ENCODE peak calls at places on chromosomes 2 and 18, in eight cellular contexts. One of them, this sample, is unnamed.

GRCh38 chr2:233053928-233054774 is 6.0 kb upstream of the INPP5D start:
- DNase-seq in left cardiac atrium: peak
- DNase-seq in fibroblast of lung: peak
- DNase-seq in left colon: no peak
- DNase-seq in NCI-H460: peak
- DNase-seq in small intestine: peak
- DNase-seq in left ventricle myocardium inferior: peak
- DNase-seq in stimulated activated CD4-positive, alpha-beta T cell treated with anti-CD3 and anti-CD28 coated beads, Interleukin-1b, Interleukin-23, amount 100 ng/mL, for 4 hours: peak
- DNase-seq in this sample: peak

GRCh38 chr18:22846697-22847096 is 86.4 kb upstream of the RBBP8 start:
- DNase-seq in left ventricle myocardium inferior: no peak
- DNase-seq in stimulated activated CD4-positive, alpha-beta T cell treated with anti-CD3 and anti-CD28 coated beads, Interleukin-1b, Interleukin-23, amount 100 ng/mL, for 4 hours: no peak
- DNase-seq in left cardiac atrium: no peak
- DNase-seq in fibroblast of lung: no peak
- DNase-seq in small intestine: no peak
- DNase-seq in NCI-H460: no peak
- DNase-seq in left colon: no peak
- DNase-seq in this sample: no peak

GRCh38 chr2:4272261-4272858 is 569.0 kb downstream of the DCDC2C start:
- DNase-seq in left colon: no peak
- DNase-seq in fibroblast of lung: no peak
- DNase-seq in left ventricle myocardium inferior: no peak
- DNase-seq in stimulated activated CD4-positive, alpha-beta T cell treated with anti-CD3 and anti-CD28 coated beads, Interleukin-1b, Interleukin-23, amount 100 ng/mL, for 4 hours: no peak
- DNase-seq in small intestine: no peak
- DNase-seq in NCI-H460: no peak
- DNase-seq in left cardiac atrium: no peak
- DNase-seq in this sample: no peak

GRCh38 chr2:232196802-232197201 is 181.7 kb upstream of the ALPP start:
- DNase-seq in NCI-H460: no peak
- DNase-seq in left colon: no peak
- DNase-seq in left ventricle myocardium inferior: no peak
- DNase-seq in stimulated activated CD4-positive, alpha-beta T cell treated with anti-CD3 and anti-CD28 coated beads, Interleukin-1b, Interleukin-23, amount 100 ng/mL, for 4 hours: no peak
- DNase-seq in fibroblast of lung: no peak
- DNase-seq in left cardiac atrium: no peak
- DNase-seq in small intestine: no peak
- DNase-seq in this sample: no peak

GRCh38 chr2:95359035-95359434 is 43.5 kb upstream of the FAHD2A start:
- DNase-seq in left colon: no peak
- DNase-seq in NCI-H460: no peak
- DNase-seq in left cardiac atrium: no peak
- DNase-seq in left ventricle myocardium inferior: no peak
- DNase-seq in stimulated activated CD4-positive, alpha-beta T cell treated with anti-CD3 and anti-CD28 coated beads, Interleukin-1b, Interleukin-23, amount 100 ng/mL, for 4 hours: no peak
- DNase-seq in small intestine: no peak
- DNase-seq in fibroblast of lung: peak
- DNase-seq in this sample: no peak

GRCh38 chr2:154699560-154699901 is 1.0 kb downstream of the KCNJ3 start:
- DNase-seq in left ventricle myocardium inferior: no peak
- DNase-seq in left colon: no peak
- DNase-seq in stimulated activated CD4-positive, alpha-beta T cell treated with anti-CD3 and anti-CD28 coated beads, Interleukin-1b, Interleukin-23, amount 100 ng/mL, for 4 hours: no peak
- DNase-seq in NCI-H460: no peak
- DNase-seq in small intestine: peak
- DNase-seq in fibroblast of lung: no peak
- DNase-seq in left cardiac atrium: peak
- DNase-seq in this sample: no peak

GRCh38 chr2:205749078-205749477 is 66.8 kb downstream of the NRP2 start:
- DNase-seq in fibroblast of lung: no peak
- DNase-seq in small intestine: no peak
- DNase-seq in left cardiac atrium: no peak
- DNase-seq in NCI-H460: no peak
- DNase-seq in left colon: no peak
- DNase-seq in stimulated activated CD4-positive, alpha-beta T cell treated with anti-CD3 and anti-CD28 coated beads, Interleukin-1b, Interleukin-23, amount 100 ng/mL, for 4 hours: no peak
- DNase-seq in left ventricle myocardium inferior: no peak
- DNase-seq in this sample: no peak

GRCh38 chr2:21301871-21302433 is 178.2 kb downstream of the TDRD15 start:
- DNase-seq in small intestine: no peak
- DNase-seq in left cardiac atrium: no peak
- DNase-seq in left ventricle myocardium inferior: no peak
- DNase-seq in fibroblast of lung: no peak
- DNase-seq in left colon: no peak
- DNase-seq in stimulated activated CD4-positive, alpha-beta T cell treated with anti-CD3 and anti-CD28 coated beads, Interleukin-1b, Interleukin-23, amount 100 ng/mL, for 4 hours: no peak
- DNase-seq in NCI-H460: no peak
- DNase-seq in this sample: no peak

GRCh38 chr2:98664323-98664722 is 55.9 kb downstream of the UNC50 start:
- DNase-seq in NCI-H460: peak
- DNase-seq in small intestine: peak
- DNase-seq in left colon: no peak
- DNase-seq in fibroblast of lung: peak
- DNase-seq in left cardiac atrium: no peak
- DNase-seq in left ventricle myocardium inferior: no peak
- DNase-seq in stimulated activated CD4-positive, alpha-beta T cell treated with anti-CD3 and anti-CD28 coated beads, Interleukin-1b, Interleukin-23, amount 100 ng/mL, for 4 hours: no peak
- DNase-seq in this sample: no peak

GRCh38 chr2:209702775-209703174 is 68.9 kb upstream of the UNC80 start:
- DNase-seq in left ventricle myocardium inferior: no peak
- DNase-seq in small intestine: no peak
- DNase-seq in left colon: no peak
- DNase-seq in left cardiac atrium: no peak
- DNase-seq in stimulated activated CD4-positive, alpha-beta T cell treated with anti-CD3 and anti-CD28 coated beads, Interleukin-1b, Interleukin-23, amount 100 ng/mL, for 4 hours: no peak
- DNase-seq in fibroblast of lung: no peak
- DNase-seq in NCI-H460: no peak
- DNase-seq in this sample: no peak

GRCh38 chr2:155026646-155027045 is 328.2 kb downstream of the KCNJ3 start:
- DNase-seq in small intestine: no peak
- DNase-seq in left ventricle myocardium inferior: no peak
- DNase-seq in stimulated activated CD4-positive, alpha-beta T cell treated with anti-CD3 and anti-CD28 coated beads, Interleukin-1b, Interleukin-23, amount 100 ng/mL, for 4 hours: no peak
- DNase-seq in left colon: no peak
- DNase-seq in NCI-H460: no peak
- DNase-seq in fibroblast of lung: no peak
- DNase-seq in left cardiac atrium: no peak
- DNase-seq in this sample: no peak

GRCh38 chr2:76760367-76760704 is 761.8 kb downstream of the LRRTM4 start:
- DNase-seq in NCI-H460: no peak
- DNase-seq in small intestine: no peak
- DNase-seq in fibroblast of lung: no peak
- DNase-seq in left ventricle myocardium inferior: no peak
- DNase-seq in left cardiac atrium: no peak
- DNase-seq in stimulated activated CD4-positive, alpha-beta T cell treated with anti-CD3 and anti-CD28 coated beads, Interleukin-1b, Interleukin-23, amount 100 ng/mL, for 4 hours: no peak
- DNase-seq in left colon: no peak
- DNase-seq in this sample: no peak

GRCh38 chr2:36578343-36579296 is 19.3 kb downstream of the FEZ2 start:
- DNase-seq in left cardiac atrium: no peak
- DNase-seq in NCI-H460: no peak
- DNase-seq in left colon: no peak
- DNase-seq in left ventricle myocardium inferior: no peak
- DNase-seq in small intestine: no peak
- DNase-seq in fibroblast of lung: no peak
- DNase-seq in stimulated activated CD4-positive, alpha-beta T cell treated with anti-CD3 and anti-CD28 coated beads, Interleukin-1b, Interleukin-23, amount 100 ng/mL, for 4 hours: no peak
- DNase-seq in this sample: no peak

GRCh38 chr18:48376406-48376805 is 32.8 kb downstream of the ZBTB7C start:
- DNase-seq in left ventricle myocardium inferior: no peak
- DNase-seq in left colon: no peak
- DNase-seq in left cardiac atrium: no peak
- DNase-seq in small intestine: no peak
- DNase-seq in NCI-H460: no peak
- DNase-seq in fibroblast of lung: no peak
- DNase-seq in stimulated activated CD4-positive, alpha-beta T cell treated with anti-CD3 and anti-CD28 coated beads, Interleukin-1b, Interleukin-23, amount 100 ng/mL, for 4 hours: no peak
- DNase-seq in this sample: no peak

GRCh38 chr2:215727507-215728503 is 285.5 kb downstream of the MREG start:
- DNase-seq in left colon: no peak
- DNase-seq in left ventricle myocardium inferior: no peak
- DNase-seq in left cardiac atrium: no peak
- DNase-seq in small intestine: no peak
- DNase-seq in stimulated activated CD4-positive, alpha-beta T cell treated with anti-CD3 and anti-CD28 coated beads, Interleukin-1b, Interleukin-23, amount 100 ng/mL, for 4 hours: no peak
- DNase-seq in fibroblast of lung: no peak
- DNase-seq in NCI-H460: no peak
- DNase-seq in this sample: no peak

GRCh38 chr2:141522048-141522447 is 608.8 kb downstream of the LRP1B start:
- DNase-seq in fibroblast of lung: no peak
- DNase-seq in left colon: no peak
- DNase-seq in NCI-H460: no peak
- DNase-seq in stimulated activated CD4-positive, alpha-beta T cell treated with anti-CD3 and anti-CD28 coated beads, Interleukin-1b, Interleukin-23, amount 100 ng/mL, for 4 hours: no peak
- DNase-seq in small intestine: no peak
- DNase-seq in left cardiac atrium: no peak
- DNase-seq in left ventricle myocardium inferior: no peak
- DNase-seq in this sample: no peak

GRCh38 chr18:58009166-58009565 is 34.9 kb upstream of the NEDD4L start:
- DNase-seq in left ventricle myocardium inferior: no peak
- DNase-seq in small intestine: no peak
- DNase-seq in left colon: no peak
- DNase-seq in fibroblast of lung: no peak
- DNase-seq in stimulated activated CD4-positive, alpha-beta T cell treated with anti-CD3 and anti-CD28 coated beads, Interleukin-1b, Interleukin-23, amount 100 ng/mL, for 4 hours: no peak
- DNase-seq in left cardiac atrium: no peak
- DNase-seq in NCI-H460: no peak
- DNase-seq in this sample: no peak

GRCh38 chr18:21571763-21572162 is 28.7 kb downstream of the ESCO1 start:
- DNase-seq in fibroblast of lung: peak
- DNase-seq in small intestine: no peak
- DNase-seq in left cardiac atrium: no peak
- DNase-seq in left ventricle myocardium inferior: no peak
- DNase-seq in stimulated activated CD4-positive, alpha-beta T cell treated with anti-CD3 and anti-CD28 coated beads, Interleukin-1b, Interleukin-23, amount 100 ng/mL, for 4 hours: no peak
- DNase-seq in left colon: no peak
- DNase-seq in NCI-H460: no peak
- DNase-seq in this sample: no peak

GRCh38 chr2:15242936-15243461 is 318.1 kb downstream of the NBAS start:
- DNase-seq in fibroblast of lung: no peak
- DNase-seq in left colon: no peak
- DNase-seq in stimulated activated CD4-positive, alpha-beta T cell treated with anti-CD3 and anti-CD28 coated beads, Interleukin-1b, Interleukin-23, amount 100 ng/mL, for 4 hours: no peak
- DNase-seq in NCI-H460: no peak
- DNase-seq in left ventricle myocardium inferior: no peak
- DNase-seq in left cardiac atrium: no peak
- DNase-seq in small intestine: no peak
- DNase-seq in this sample: no peak

GRCh38 chr18:79664525-79665125 is 15.0 kb upstream of the CTDP1 start:
- DNase-seq in NCI-H460: no peak
- DNase-seq in fibroblast of lung: peak
- DNase-seq in left ventricle myocardium inferior: no peak
- DNase-seq in small intestine: no peak
- DNase-seq in left cardiac atrium: no peak
- DNase-seq in stimulated activated CD4-positive, alpha-beta T cell treated with anti-CD3 and anti-CD28 coated beads, Interleukin-1b, Interleukin-23, amount 100 ng/mL, for 4 hours: no peak
- DNase-seq in left colon: no peak
- DNase-seq in this sample: no peak

GRCh38 chr2:215136669-215137328 is 1.6 kb downstream of the ABCA12 start:
- DNase-seq in stimulated activated CD4-positive, alpha-beta T cell treated with anti-CD3 and anti-CD28 coated beads, Interleukin-1b, Interleukin-23, amount 100 ng/mL, for 4 hours: no peak
- DNase-seq in left colon: no peak
- DNase-seq in left cardiac atrium: no peak
- DNase-seq in small intestine: no peak
- DNase-seq in fibroblast of lung: peak
- DNase-seq in left ventricle myocardium inferior: no peak
- DNase-seq in NCI-H460: no peak
- DNase-seq in this sample: no peak

GRCh38 chr2:174553811-174554493 is 43.7 kb downstream of the WIPF1 start:
- DNase-seq in small intestine: peak
- DNase-seq in left cardiac atrium: no peak
- DNase-seq in left colon: no peak
- DNase-seq in NCI-H460: no peak
- DNase-seq in stimulated activated CD4-positive, alpha-beta T cell treated with anti-CD3 and anti-CD28 coated beads, Interleukin-1b, Interleukin-23, amount 100 ng/mL, for 4 hours: no peak
- DNase-seq in fibroblast of lung: no peak
- DNase-seq in left ventricle myocardium inferior: no peak
- DNase-seq in this sample: no peak

GRCh38 chr2:55843096-55843991 is 80.2 kb downstream of the EFEMP1 start:
- DNase-seq in small intestine: peak
- DNase-seq in left cardiac atrium: no peak
- DNase-seq in NCI-H460: peak
- DNase-seq in left colon: peak
- DNase-seq in stimulated activated CD4-positive, alpha-beta T cell treated with anti-CD3 and anti-CD28 coated beads, Interleukin-1b, Interleukin-23, amount 100 ng/mL, for 4 hours: no peak
- DNase-seq in fibroblast of lung: peak
- DNase-seq in left ventricle myocardium inferior: no peak
- DNase-seq in this sample: no peak

GRCh38 chr2:242002944-242003343 is 133.4 kb downstream of the RTP5 start:
- DNase-seq in NCI-H460: no peak
- DNase-seq in fibroblast of lung: no peak
- DNase-seq in left cardiac atrium: no peak
- DNase-seq in stimulated activated CD4-positive, alpha-beta T cell treated with anti-CD3 and anti-CD28 coated beads, Interleukin-1b, Interleukin-23, amount 100 ng/mL, for 4 hours: no peak
- DNase-seq in left colon: no peak
- DNase-seq in small intestine: no peak
- DNase-seq in left ventricle myocardium inferior: no peak
- DNase-seq in this sample: peak

GRCh38 chr2:20997953-20998722 is 45.7 kb downstream of the APOB start:
- DNase-seq in small intestine: no peak
- DNase-seq in fibroblast of lung: no peak
- DNase-seq in NCI-H460: no peak
- DNase-seq in left colon: no peak
- DNase-seq in stimulated activated CD4-positive, alpha-beta T cell treated with anti-CD3 and anti-CD28 coated beads, Interleukin-1b, Interleukin-23, amount 100 ng/mL, for 4 hours: no peak
- DNase-seq in left cardiac atrium: no peak
- DNase-seq in left ventricle myocardium inferior: no peak
- DNase-seq in this sample: no peak

GRCh38 chr2:104429978-104430740 is 423.8 kb upstream of the POU3F3 start:
- DNase-seq in small intestine: no peak
- DNase-seq in fibroblast of lung: no peak
- DNase-seq in left colon: no peak
- DNase-seq in NCI-H460: no peak
- DNase-seq in stimulated activated CD4-positive, alpha-beta T cell treated with anti-CD3 and anti-CD28 coated beads, Interleukin-1b, Interleukin-23, amount 100 ng/mL, for 4 hours: no peak
- DNase-seq in left ventricle myocardium inferior: no peak
- DNase-seq in left cardiac atrium: no peak
- DNase-seq in this sample: no peak

GRCh38 chr18:48892146-48892855 is 58.5 kb downstream of the SMAD7 start:
- DNase-seq in left ventricle myocardium inferior: no peak
- DNase-seq in left cardiac atrium: no peak
- DNase-seq in NCI-H460: no peak
- DNase-seq in left colon: no peak
- DNase-seq in small intestine: no peak
- DNase-seq in fibroblast of lung: no peak
- DNase-seq in stimulated activated CD4-positive, alpha-beta T cell treated with anti-CD3 and anti-CD28 coated beads, Interleukin-1b, Interleukin-23, amount 100 ng/mL, for 4 hours: no peak
- DNase-seq in this sample: no peak

GRCh38 chr2:205934443-205934842 is 151.5 kb downstream of the INO80D start:
- DNase-seq in left ventricle myocardium inferior: no peak
- DNase-seq in small intestine: peak
- DNase-seq in left colon: no peak
- DNase-seq in left cardiac atrium: no peak
- DNase-seq in stimulated activated CD4-positive, alpha-beta T cell treated with anti-CD3 and anti-CD28 coated beads, Interleukin-1b, Interleukin-23, amount 100 ng/mL, for 4 hours: no peak
- DNase-seq in fibroblast of lung: peak
- DNase-seq in NCI-H460: no peak
- DNase-seq in this sample: no peak

GRCh38 chr2:46829240-46829970 is 86.2 kb downstream of the MCFD2 start:
- DNase-seq in small intestine: no peak
- DNase-seq in left cardiac atrium: no peak
- DNase-seq in NCI-H460: no peak
- DNase-seq in fibroblast of lung: no peak
- DNase-seq in stimulated activated CD4-positive, alpha-beta T cell treated with anti-CD3 and anti-CD28 coated beads, Interleukin-1b, Interleukin-23, amount 100 ng/mL, for 4 hours: no peak
- DNase-seq in left colon: no peak
- DNase-seq in left ventricle myocardium inferior: no peak
- DNase-seq in this sample: no peak

GRCh38 chr2:27915191-27915590 is 24.7 kb downstream of the BABAM2 start:
- DNase-seq in NCI-H460: no peak
- DNase-seq in left ventricle myocardium inferior: no peak
- DNase-seq in stimulated activated CD4-positive, alpha-beta T cell treated with anti-CD3 and anti-CD28 coated beads, Interleukin-1b, Interleukin-23, amount 100 ng/mL, for 4 hours: no peak
- DNase-seq in small intestine: no peak
- DNase-seq in left colon: no peak
- DNase-seq in fibroblast of lung: peak
- DNase-seq in left cardiac atrium: no peak
- DNase-seq in this sample: no peak

GRCh38 chr18:48551100-48551499 is 12.3 kb downstream of the CTIF start:
- DNase-seq in NCI-H460: no peak
- DNase-seq in stimulated activated CD4-positive, alpha-beta T cell treated with anti-CD3 and anti-CD28 coated beads, Interleukin-1b, Interleukin-23, amount 100 ng/mL, for 4 hours: no peak
- DNase-seq in small intestine: no peak
- DNase-seq in left ventricle myocardium inferior: no peak
- DNase-seq in fibroblast of lung: no peak
- DNase-seq in left cardiac atrium: no peak
- DNase-seq in left colon: no peak
- DNase-seq in this sample: no peak

GRCh38 chr18:9619545-9619944 is 5.2 kb upstream of the PPP4R1 start:
- DNase-seq in NCI-H460: no peak
- DNase-seq in fibroblast of lung: peak
- DNase-seq in stimulated activated CD4-positive, alpha-beta T cell treated with anti-CD3 and anti-CD28 coated beads, Interleukin-1b, Interleukin-23, amount 100 ng/mL, for 4 hours: no peak
- DNase-seq in left ventricle myocardium inferior: no peak
- DNase-seq in small intestine: peak
- DNase-seq in left cardiac atrium: no peak
- DNase-seq in left colon: no peak
- DNase-seq in this sample: no peak

GRCh38 chr2:219045937-219046550 is 4.7 kb upstream of the CFAP65 start:
- DNase-seq in fibroblast of lung: peak
- DNase-seq in NCI-H460: peak
- DNase-seq in left cardiac atrium: no peak
- DNase-seq in left colon: peak
- DNase-seq in small intestine: no peak
- DNase-seq in stimulated activated CD4-positive, alpha-beta T cell treated with anti-CD3 and anti-CD28 coated beads, Interleukin-1b, Interleukin-23, amount 100 ng/mL, for 4 hours: no peak
- DNase-seq in left ventricle myocardium inferior: no peak
- DNase-seq in this sample: no peak

GRCh38 chr2:25265022-25265421 is 76.7 kb downstream of the DNMT3A start:
- DNase-seq in fibroblast of lung: no peak
- DNase-seq in small intestine: no peak
- DNase-seq in stimulated activated CD4-positive, alpha-beta T cell treated with anti-CD3 and anti-CD28 coated beads, Interleukin-1b, Interleukin-23, amount 100 ng/mL, for 4 hours: no peak
- DNase-seq in left colon: no peak
- DNase-seq in left cardiac atrium: no peak
- DNase-seq in NCI-H460: no peak
- DNase-seq in left ventricle myocardium inferior: no peak
- DNase-seq in this sample: no peak

This sample was measured in Peyer's patch.